ENCODE peak calls at places on chromosomes 13 and 19, in nine cellular contexts. One of them, this sample, is unnamed.

GRCh38 chr13:27960362-27961226 is 8.5 kb downstream of the CDX2 start:
- DNase-seq in stimulated activated CD4-positive, alpha-beta T cell treated with anti-CD3 and anti-CD28 coated beads, Interleukin-15, amount 100 ng/mL, for 1 hour: no peak
- DNase-seq in kidney epithelial cell: no peak
- DNase-seq in Right ventricle myocardium superior: peak
- DNase-seq in NCI-H460: peak
- DNase-seq in bronchial epithelial cell: peak
- DNase-seq in T-helper 2 cell: no peak
- DNase-seq in kidney glomerular epithelial cell: peak
- DNase-seq in Caki2: peak
- DNase-seq in this sample: no peak

GRCh38 chr19:20664917-20665781 is 3.8 kb upstream of the ZNF626 start:
- DNase-seq in stimulated activated CD4-positive, alpha-beta T cell treated with anti-CD3 and anti-CD28 coated beads, Interleukin-15, amount 100 ng/mL, for 1 hour: no peak
- DNase-seq in kidney epithelial cell: no peak
- DNase-seq in Right ventricle myocardium superior: peak
- DNase-seq in NCI-H460: no peak
- DNase-seq in bronchial epithelial cell: no peak
- DNase-seq in T-helper 2 cell: no peak
- DNase-seq in kidney glomerular epithelial cell: no peak
- DNase-seq in Caki2: no peak
- DNase-seq in this sample: no peak

GRCh38 chr13:35716644-35717170 is 240.2 kb upstream of the MAB21L1 start:
- DNase-seq in stimulated activated CD4-positive, alpha-beta T cell treated with anti-CD3 and anti-CD28 coated beads, Interleukin-15, amount 100 ng/mL, for 1 hour: no peak
- DNase-seq in kidney epithelial cell: no peak
- DNase-seq in Right ventricle myocardium superior: no peak
- DNase-seq in NCI-H460: no peak
- DNase-seq in bronchial epithelial cell: no peak
- DNase-seq in T-helper 2 cell: no peak
- DNase-seq in kidney glomerular epithelial cell: no peak
- DNase-seq in Caki2: no peak
- DNase-seq in this sample: no peak

GRCh38 chr13:44920013-44920412 is 69.3 kb downstream of the NUFIP1 start:
- DNase-seq in stimulated activated CD4-positive, alpha-beta T cell treated with anti-CD3 and anti-CD28 coated beads, Interleukin-15, amount 100 ng/mL, for 1 hour: no peak
- DNase-seq in kidney epithelial cell: no peak
- DNase-seq in Right ventricle myocardium superior: no peak
- DNase-seq in NCI-H460: no peak
- DNase-seq in bronchial epithelial cell: no peak
- DNase-seq in T-helper 2 cell: no peak
- DNase-seq in kidney glomerular epithelial cell: no peak
- DNase-seq in Caki2: no peak
- DNase-seq in this sample: no peak

GRCh38 chr13:94128430-94128829 is 351.1 kb downstream of the DCT start:
- DNase-seq in stimulated activated CD4-positive, alpha-beta T cell treated with anti-CD3 and anti-CD28 coated beads, Interleukin-15, amount 100 ng/mL, for 1 hour: no peak
- DNase-seq in kidney epithelial cell: peak
- DNase-seq in Right ventricle myocardium superior: peak
- DNase-seq in NCI-H460: no peak
- DNase-seq in bronchial epithelial cell: no peak
- DNase-seq in T-helper 2 cell: no peak
- DNase-seq in kidney glomerular epithelial cell: no peak
- DNase-seq in Caki2: peak
- DNase-seq in this sample: no peak

GRCh38 chr19:31546561-31546960 is 197.3 kb upstream of the TSHZ3 start:
- DNase-seq in stimulated activated CD4-positive, alpha-beta T cell treated with anti-CD3 and anti-CD28 coated beads, Interleukin-15, amount 100 ng/mL, for 1 hour: no peak
- DNase-seq in kidney epithelial cell: no peak
- DNase-seq in Right ventricle myocardium superior: no peak
- DNase-seq in NCI-H460: no peak
- DNase-seq in bronchial epithelial cell: no peak
- DNase-seq in T-helper 2 cell: no peak
- DNase-seq in kidney glomerular epithelial cell: no peak
- DNase-seq in Caki2: no peak
- DNase-seq in this sample: no peak

GRCh38 chr19:35403116-35403760 is 32.4 kb downstream of the GPR42 start:
- DNase-seq in stimulated activated CD4-positive, alpha-beta T cell treated with anti-CD3 and anti-CD28 coated beads, Interleukin-15, amount 100 ng/mL, for 1 hour: no peak
- DNase-seq in kidney epithelial cell: no peak
- DNase-seq in Right ventricle myocardium superior: peak
- DNase-seq in NCI-H460: no peak
- DNase-seq in bronchial epithelial cell: no peak
- DNase-seq in T-helper 2 cell: no peak
- DNase-seq in kidney glomerular epithelial cell: no peak
- DNase-seq in Caki2: no peak
- DNase-seq in this sample: no peak

GRCh38 chr19:46852830-46853229 is 2.2 kb upstream of the AP2S1 start:
- DNase-seq in stimulated activated CD4-positive, alpha-beta T cell treated with anti-CD3 and anti-CD28 coated beads, Interleukin-15, amount 100 ng/mL, for 1 hour: no peak
- DNase-seq in kidney epithelial cell: no peak
- DNase-seq in Right ventricle myocardium superior: no peak
- DNase-seq in NCI-H460: no peak
- DNase-seq in bronchial epithelial cell: no peak
- DNase-seq in T-helper 2 cell: no peak
- DNase-seq in kidney glomerular epithelial cell: no peak
- DNase-seq in Caki2: no peak
- DNase-seq in this sample: no peak

GRCh38 chr13:46160474-46161066 is 21.4 kb downstream of the LCP1 start:
- DNase-seq in stimulated activated CD4-positive, alpha-beta T cell treated with anti-CD3 and anti-CD28 coated beads, Interleukin-15, amount 100 ng/mL, for 1 hour: no peak
- DNase-seq in kidney epithelial cell: peak
- DNase-seq in Right ventricle myocardium superior: no peak
- DNase-seq in NCI-H460: peak
- DNase-seq in bronchial epithelial cell: peak
- DNase-seq in T-helper 2 cell: no peak
- DNase-seq in kidney glomerular epithelial cell: peak
- DNase-seq in Caki2: peak
- DNase-seq in this sample: no peak

GRCh38 chr13:73859841-73860240 is 274.4 kb downstream of the KLF12 start:
- DNase-seq in stimulated activated CD4-positive, alpha-beta T cell treated with anti-CD3 and anti-CD28 coated beads, Interleukin-15, amount 100 ng/mL, for 1 hour: no peak
- DNase-seq in kidney epithelial cell: no peak
- DNase-seq in Right ventricle myocardium superior: no peak
- DNase-seq in NCI-H460: no peak
- DNase-seq in bronchial epithelial cell: no peak
- DNase-seq in T-helper 2 cell: no peak
- DNase-seq in kidney glomerular epithelial cell: no peak
- DNase-seq in Caki2: no peak
- DNase-seq in this sample: no peak

GRCh38 chr19:10395003-10395402 is 8.3 kb downstream of the CDC37 start:
- DNase-seq in stimulated activated CD4-positive, alpha-beta T cell treated with anti-CD3 and anti-CD28 coated beads, Interleukin-15, amount 100 ng/mL, for 1 hour: no peak
- DNase-seq in kidney epithelial cell: no peak
- DNase-seq in Right ventricle myocardium superior: no peak
- DNase-seq in NCI-H460: no peak
- DNase-seq in bronchial epithelial cell: no peak
- DNase-seq in T-helper 2 cell: no peak
- DNase-seq in kidney glomerular epithelial cell: no peak
- DNase-seq in Caki2: no peak
- DNase-seq in this sample: no peak

GRCh38 chr19:41320568-41320967 is 10.6 kb downstream of the CCDC97 start:
- DNase-seq in stimulated activated CD4-positive, alpha-beta T cell treated with anti-CD3 and anti-CD28 coated beads, Interleukin-15, amount 100 ng/mL, for 1 hour: no peak
- DNase-seq in kidney epithelial cell: no peak
- DNase-seq in Right ventricle myocardium superior: no peak
- DNase-seq in NCI-H460: no peak
- DNase-seq in bronchial epithelial cell: no peak
- DNase-seq in T-helper 2 cell: no peak
- DNase-seq in kidney glomerular epithelial cell: no peak
- DNase-seq in Caki2: no peak
- DNase-seq in this sample: no peak

GRCh38 chr19:23401086-23401485 is 5.8 kb upstream of the ZNF91 start:
- DNase-seq in stimulated activated CD4-positive, alpha-beta T cell treated with anti-CD3 and anti-CD28 coated beads, Interleukin-15, amount 100 ng/mL, for 1 hour: no peak
- DNase-seq in kidney epithelial cell: no peak
- DNase-seq in Right ventricle myocardium superior: no peak
- DNase-seq in NCI-H460: no peak
- DNase-seq in bronchial epithelial cell: no peak
- DNase-seq in T-helper 2 cell: no peak
- DNase-seq in kidney glomerular epithelial cell: no peak
- DNase-seq in Caki2: no peak
- DNase-seq in this sample: no peak

GRCh38 chr19:33622809-33623511 is 1.2 kb downstream of the CHST8 start:
- DNase-seq in stimulated activated CD4-positive, alpha-beta T cell treated with anti-CD3 and anti-CD28 coated beads, Interleukin-15, amount 100 ng/mL, for 1 hour: no peak
- DNase-seq in kidney epithelial cell: no peak
- DNase-seq in Right ventricle myocardium superior: no peak
- DNase-seq in NCI-H460: no peak
- DNase-seq in bronchial epithelial cell: no peak
- DNase-seq in T-helper 2 cell: no peak
- DNase-seq in kidney glomerular epithelial cell: no peak
- DNase-seq in Caki2: no peak
- DNase-seq in this sample: no peak

GRCh38 chr19:16677060-16677459 is 16.1 kb downstream of the TMEM38A start:
- DNase-seq in stimulated activated CD4-positive, alpha-beta T cell treated with anti-CD3 and anti-CD28 coated beads, Interleukin-15, amount 100 ng/mL, for 1 hour: no peak
- DNase-seq in kidney epithelial cell: no peak
- DNase-seq in Right ventricle myocardium superior: no peak
- DNase-seq in NCI-H460: no peak
- DNase-seq in bronchial epithelial cell: peak
- DNase-seq in T-helper 2 cell: no peak
- DNase-seq in kidney glomerular epithelial cell: no peak
- DNase-seq in Caki2: no peak
- DNase-seq in this sample: no peak

GRCh38 chr19:39405261-39405912 is 1.3 kb upstream of the ZFP36 start:
- DNase-seq in stimulated activated CD4-positive, alpha-beta T cell treated with anti-CD3 and anti-CD28 coated beads, Interleukin-15, amount 100 ng/mL, for 1 hour: no peak
- DNase-seq in kidney epithelial cell: no peak
- DNase-seq in Right ventricle myocardium superior: peak
- DNase-seq in NCI-H460: no peak
- DNase-seq in bronchial epithelial cell: no peak
- DNase-seq in T-helper 2 cell: no peak
- DNase-seq in kidney glomerular epithelial cell: no peak
- DNase-seq in Caki2: no peak
- DNase-seq in this sample: no peak

GRCh38 chr13:29994911-29995601 is 144.6 kb upstream of the UBL3 start:
- DNase-seq in stimulated activated CD4-positive, alpha-beta T cell treated with anti-CD3 and anti-CD28 coated beads, Interleukin-15, amount 100 ng/mL, for 1 hour: no peak
- DNase-seq in kidney epithelial cell: no peak
- DNase-seq in Right ventricle myocardium superior: no peak
- DNase-seq in NCI-H460: no peak
- DNase-seq in bronchial epithelial cell: no peak
- DNase-seq in T-helper 2 cell: no peak
- DNase-seq in kidney glomerular epithelial cell: no peak
- DNase-seq in Caki2: no peak
- DNase-seq in this sample: no peak

GRCh38 chr19:50711805-50712204 is 7.8 kb downstream of the SHANK1 start:
- DNase-seq in stimulated activated CD4-positive, alpha-beta T cell treated with anti-CD3 and anti-CD28 coated beads, Interleukin-15, amount 100 ng/mL, for 1 hour: no peak
- DNase-seq in kidney epithelial cell: no peak
- DNase-seq in Right ventricle myocardium superior: no peak
- DNase-seq in NCI-H460: no peak
- DNase-seq in bronchial epithelial cell: no peak
- DNase-seq in T-helper 2 cell: no peak
- DNase-seq in kidney glomerular epithelial cell: no peak
- DNase-seq in Caki2: no peak
- DNase-seq in this sample: no peak

This sample was measured in keratinocyte.